ENCODE peak calls at places on chromosome 15, in four cellular contexts. K is fibroblast of lung, B is heart left ventricle, U is ovary. G is an unnamed sample.

GRCh38 chr15:66459818-66460615 is 37.5 kb downstream of the SNAPC5 start:
- DNase-seq in U (no peak), K (peak; percentile 75), B (no peak), G (no peak)

GRCh38 chr15:58462973-58463663 is 31.3 kb downstream of the LIPC start:
- DNase-seq in K (no peak), U (no peak), B (no peak), G (no peak)

GRCh38 chr15:74393423-74393822 is 26.0 kb upstream of the CYP11A1 start:
- DNase-seq in B (no peak), K (no peak), U (no peak), G (no peak)

GRCh38 chr15:82950746-82951370 is 1.7 kb downstream of the HOMER2 start:
- DNase-seq in K (no peak), U (no peak), B (no peak), G (no peak)

GRCh38 chr15:83284563-83285283 is at the start of gene BNC1:
- DNase-seq in K (peak; percentile 51), U (no peak), B (no peak), G (no peak)

GRCh38 chr15:28117591-28117990 is 18.5 kb upstream of the OCA2 start:
- DNase-seq in U (no peak), B (no peak), K (no peak), G (no peak)

GRCh38 chr15:36401586-36401966 is 177.8 kb upstream of the CDIN1 start:
- DNase-seq in U (no peak), K (no peak), B (no peak), G (no peak)

GRCh38 chr15:98296653-98297052 is 336.1 kb downstream of the ARRDC4 start:
- DNase-seq in K (no peak), U (no peak), B (no peak), G (no peak)

GRCh38 chr15:31814082-31814481 is 216.2 kb upstream of the CHRNA7 start:
- DNase-seq in K (no peak), U (no peak), B (no peak), G (no peak)

GRCh38 chr15:70254186-70254974 is 156.7 kb upstream of the TLE3 start:
- DNase-seq in U (no peak), K (no peak), B (no peak), G (no peak)

GRCh38 chr15:30877070-30877469 is 26.6 kb upstream of the FAN1 start:
- DNase-seq in K (no peak), U (no peak), B (no peak), G (no peak)

GRCh38 chr15:50411870-50412269 is 12.3 kb upstream of the USP8 start:
- DNase-seq in U (no peak), B (no peak), K (no peak), G (no peak)

GRCh38 chr15:32671339-32672325 is 30.1 kb downstream of the SCG5 start:
- DNase-seq in U (no peak), K (peak; percentile 59), B (no peak), G (no peak)

GRCh38 chr15:101474983-101475382 is 14.5 kb downstream of the PCSK6 start:
- DNase-seq in K (no peak), B (no peak), U (peak; percentile 6), G (no peak)

GRCh38 chr15:38069506-38069905 is 135.1 kb downstream of the TMCO5A start:
- DNase-seq in B (no peak), K (peak; percentile 91), U (no peak), G (no peak)

GRCh38 chr15:70267879-70268278 is 170.2 kb upstream of the TLE3 start:
- DNase-seq in K (peak; percentile 66), U (no peak), B (peak; percentile 3), G (no peak)

DNA sequence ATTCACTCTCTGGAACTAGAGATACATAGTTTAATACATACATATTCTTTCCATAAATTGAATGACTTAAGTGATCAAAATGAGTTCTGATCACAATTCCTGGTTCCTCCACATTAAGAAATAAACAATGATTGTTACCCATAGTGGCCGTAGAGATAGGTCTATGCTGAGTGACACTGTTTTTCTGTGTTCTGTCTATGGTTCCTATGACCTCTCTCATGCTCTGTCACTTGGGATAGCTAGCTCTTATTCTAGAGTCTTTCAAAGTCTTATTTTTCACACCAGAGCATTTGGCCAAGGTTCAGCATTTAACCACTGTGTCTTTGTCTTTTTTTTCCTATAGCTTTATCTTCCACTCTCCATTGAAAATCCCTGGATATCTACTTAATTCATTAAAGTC is 132.4 kb downstream of the GOLGA6L6 start:
- DNase-seq in B (no peak), K (no peak), U (no peak), G (no peak)
- H3K9me3 ChIP-seq in B (peaks cover 28% of the 10 kb centered on the region), K (no peaks in the 10 kb centered on the region), U (peaks cover 4% of the 10 kb centered on the region), G (no peaks in the 10 kb centered on the region)

GRCh38 chr15:72502220-72502809 is 28.2 kb downstream of the ARIH1 start:
- DNase-seq in U (no peak), B (no peak), K (no peak), G (no peak)
- H3K4me1 ChIP-seq in U (peaks cover 3% of the 10 kb centered on the region), B (peaks cover 13% of the 10 kb centered on the region), K (no peaks in the 10 kb centered on the region), G (peaks cover 29% of the 10 kb centered on the region)

GRCh38 chr15:39275066-39275465 is 305.8 kb upstream of the THBS1 start:
- DNase-seq in K (no peak), U (no peak), B (no peak), G (no peak)

GRCh38 chr15:39270976-39271375 is 309.9 kb upstream of the THBS1 start:
- DNase-seq in U (no peak), B (no peak), K (peak; percentile 99), G (no peak)

GRCh38 chr15:39272901-39273300 is 308.0 kb upstream of the THBS1 start:
- DNase-seq in K (no peak), B (no peak), U (no peak), G (no peak)

GRCh38 chr15:39270221-39270835 is 310.6 kb upstream of the THBS1 start:
- DNase-seq in U (no peak), K (no peak), B (no peak), G (no peak)

DNA sequence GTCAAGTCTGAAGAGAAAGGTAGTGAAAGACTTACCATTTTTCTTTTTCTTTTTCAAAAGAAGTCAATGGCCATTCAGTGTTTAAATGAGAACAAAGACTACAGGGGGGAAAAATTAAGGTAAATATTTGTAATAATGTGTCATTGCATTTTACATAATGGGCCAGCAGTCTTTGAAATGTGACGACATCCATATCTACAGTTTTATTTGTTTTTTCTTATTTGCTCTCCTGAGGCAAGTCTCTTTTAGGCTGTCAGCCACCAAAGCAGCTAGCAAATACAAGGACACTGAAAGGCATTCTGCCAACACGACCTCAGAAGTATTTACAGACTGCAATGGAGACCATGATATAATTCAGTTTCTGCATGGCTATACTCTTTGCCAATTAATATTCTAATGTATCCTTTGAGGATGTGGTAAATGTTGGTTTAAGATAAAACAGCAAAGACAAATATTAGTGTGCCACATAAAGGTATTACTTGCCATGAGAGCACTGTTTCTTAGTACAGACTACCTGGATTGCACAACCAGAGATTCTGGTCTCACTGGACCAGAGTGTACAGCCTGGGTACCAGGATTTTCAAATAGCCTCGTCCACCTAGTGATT is 307.0 kb upstream of the THBS1 start:
- DNase-seq in B (no peak), U (no peak), K (peak; percentile 64), G (no peak)
- H3K27me3 ChIP-seq in B (no peaks in the 10 kb centered on the region), U (no peaks in the 10 kb centered on the region), K (no peaks in the 10 kb centered on the region), G (no peaks in the 10 kb centered on the region)

GRCh38 chr15:29652595-29652994 is 169.7 kb downstream of the TJP1 start:
- DNase-seq in B (no peak), U (no peak), K (no peak), G (no peak)
- H3K9me3 ChIP-seq in B (no peaks in the 10 kb centered on the region), U (no peaks in the 10 kb centered on the region), K (no peaks in the 10 kb centered on the region), G (no peaks in the 10 kb centered on the region)